ENCODE peak calls at places on chromosomes 16 and 17, in four cellular contexts. One of them, this sample, is unnamed.

GRCh38 chr17:73474370-73474988 is 162.7 kb upstream of the CDC42EP4 start:
- DNase-seq in cardiac muscle cell: peak
- DNase-seq in HCT116: peak
- DNase-seq in fibroblast of pulmonary artery: peak
- DNase-seq in this sample: peak

GRCh38 chr17:64008346-64008745 is 10.2 kb downstream of the PRR29 start:
- DNase-seq in fibroblast of pulmonary artery: no peak
- DNase-seq in HCT116: no peak
- DNase-seq in cardiac muscle cell: no peak
- DNase-seq in this sample: no peak

GRCh38 chr16:49748322-49748721 is 107.6 kb downstream of the ZNF423 start:
- DNase-seq in HCT116: peak
- DNase-seq in fibroblast of pulmonary artery: peak
- DNase-seq in cardiac muscle cell: peak
- DNase-seq in this sample: no peak

GRCh38 chr16:70800306-70800705 is 652 bp downstream of the VAC14 start:
- DNase-seq in HCT116: no peak
- DNase-seq in cardiac muscle cell: no peak
- DNase-seq in fibroblast of pulmonary artery: no peak
- DNase-seq in this sample: no peak

GRCh38 chr16:30368122-30368791 is 2.0 kb downstream of the TBC1D10B start:
- DNase-seq in HCT116: no peak
- DNase-seq in fibroblast of pulmonary artery: peak
- DNase-seq in cardiac muscle cell: peak
- DNase-seq in this sample: peak

GRCh38 chr17:9676084-9676483 is 30.8 kb downstream of the USP43 start:
- DNase-seq in cardiac muscle cell: peak
- DNase-seq in fibroblast of pulmonary artery: no peak
- DNase-seq in HCT116: no peak
- DNase-seq in this sample: peak

GRCh38 chr16:85514295-85514600 is 98.9 kb upstream of the GSE1 start:
- DNase-seq in fibroblast of pulmonary artery: no peak
- DNase-seq in cardiac muscle cell: no peak
- DNase-seq in HCT116: no peak
- DNase-seq in this sample: no peak

GRCh38 chr16:13873835-13874438 is 46.0 kb upstream of the ERCC4 start:
- DNase-seq in fibroblast of pulmonary artery: peak
- DNase-seq in cardiac muscle cell: peak
- DNase-seq in HCT116: peak
- DNase-seq in this sample: peak

GRCh38 chr17:63524051-63524450 is 893 bp downstream of the KCNH6 start:
- DNase-seq in cardiac muscle cell: no peak
- DNase-seq in fibroblast of pulmonary artery: no peak
- DNase-seq in HCT116: no peak
- DNase-seq in this sample: no peak

GRCh38 chr17:8133941-8134340 is 10.0 kb upstream of the HES7 start:
- DNase-seq in cardiac muscle cell: no peak
- DNase-seq in fibroblast of pulmonary artery: no peak
- DNase-seq in HCT116: no peak
- DNase-seq in this sample: no peak

GRCh38 chr16:57791903-57792461 is 10.3 kb downstream of the KIFC3 start:
- DNase-seq in cardiac muscle cell: no peak
- DNase-seq in HCT116: no peak
- DNase-seq in fibroblast of pulmonary artery: no peak
- DNase-seq in this sample: no peak

GRCh38 chr17:68318103-68318991 is 27.1 kb downstream of the ARSG start:
- DNase-seq in cardiac muscle cell: peak
- DNase-seq in fibroblast of pulmonary artery: peak
- DNase-seq in HCT116: peak
- DNase-seq in this sample: peak

GRCh38 chr17:79808763-79809529 is 12.1 kb upstream of the CBX8 start:
- DNase-seq in cardiac muscle cell: peak
- DNase-seq in fibroblast of pulmonary artery: peak
- DNase-seq in HCT116: peak
- DNase-seq in this sample: peak

GRCh38 chr17:79811888-79812205 is 15.0 kb upstream of the CBX8 start:
- DNase-seq in cardiac muscle cell: no peak
- DNase-seq in fibroblast of pulmonary artery: no peak
- DNase-seq in HCT116: no peak
- DNase-seq in this sample: no peak

GRCh38 chr17:79811036-79811887 is 14.4 kb upstream of the CBX8 start:
- DNase-seq in cardiac muscle cell: no peak
- DNase-seq in fibroblast of pulmonary artery: no peak
- DNase-seq in HCT116: peak
- DNase-seq in this sample: no peak

GRCh38 chr17:79809530-79810137 is 12.8 kb upstream of the CBX8 start:
- DNase-seq in fibroblast of pulmonary artery: no peak
- DNase-seq in HCT116: no peak
- DNase-seq in cardiac muscle cell: no peak
- DNase-seq in this sample: no peak

GRCh38 chr17:79810138-79811027 is 13.5 kb upstream of the CBX8 start:
- DNase-seq in cardiac muscle cell: peak
- DNase-seq in fibroblast of pulmonary artery: peak
- DNase-seq in HCT116: peak
- DNase-seq in this sample: peak
- TF ChIP-seq CTCF in cardiac muscle cell: no peak
- TF ChIP-seq CTCF in fibroblast of pulmonary artery: no peak
- TF ChIP-seq CTCF in HCT116: no peak
- TF ChIP-seq CTCF in this sample: no peak

GRCh38 chr17:30299000-30299399 is 7.3 kb upstream of the BLMH start:
- DNase-seq in HCT116: no peak
- DNase-seq in cardiac muscle cell: peak
- DNase-seq in fibroblast of pulmonary artery: peak
- DNase-seq in this sample: no peak
- TF ChIP-seq CTCF in HCT116: peak
- TF ChIP-seq CTCF in cardiac muscle cell: peak
- TF ChIP-seq CTCF in fibroblast of pulmonary artery: peak
- TF ChIP-seq CTCF in this sample: peak

DNA sequence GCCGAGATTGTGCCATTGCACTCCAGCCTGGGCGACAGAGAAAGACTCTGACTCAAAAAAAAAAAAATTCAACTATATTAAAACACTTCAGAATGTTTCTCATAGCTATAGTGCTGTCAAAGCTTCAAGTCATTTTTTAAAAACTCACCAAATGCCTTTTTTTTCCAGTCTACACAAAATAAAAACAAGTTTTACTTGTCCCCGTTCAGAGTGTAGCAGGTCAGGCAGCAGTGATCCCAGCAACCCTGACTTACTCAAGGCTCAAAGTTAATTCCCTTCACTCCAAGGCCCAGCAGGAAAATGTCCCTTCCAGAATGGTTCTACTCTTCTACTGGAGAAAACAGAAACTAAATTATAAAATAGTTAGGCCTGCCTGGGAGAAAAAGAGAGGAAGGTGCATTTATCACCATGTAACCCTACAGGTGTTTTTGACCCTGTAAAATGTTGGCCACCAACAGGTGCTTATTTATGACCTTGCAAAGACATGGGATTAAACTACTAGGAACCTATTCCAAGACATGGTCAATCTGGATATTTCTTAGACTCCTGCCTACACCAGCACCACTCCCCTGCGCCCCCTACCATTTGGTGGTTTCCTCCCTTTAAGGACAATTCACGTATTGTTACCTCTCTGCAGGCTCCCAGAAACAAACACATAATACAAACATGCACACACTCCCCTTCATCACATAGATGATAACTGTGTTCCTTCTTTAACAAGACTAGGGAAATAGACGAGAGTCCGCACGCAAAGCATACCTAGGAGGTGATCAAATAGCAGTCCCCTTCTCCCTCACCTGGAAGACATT is 5.4 kb downstream of the AMFR start:
- DNase-seq in fibroblast of pulmonary artery: no peak
- DNase-seq in cardiac muscle cell: no peak
- DNase-seq in HCT116: no peak
- DNase-seq in this sample: no peak
- TF ChIP-seq CTCF in fibroblast of pulmonary artery: no peak
- TF ChIP-seq CTCF in cardiac muscle cell: no peak
- TF ChIP-seq CTCF in HCT116: no peak
- TF ChIP-seq CTCF in this sample: no peak

GRCh38 chr16:8885674-8886592 is 3.8 kb downstream of the LITAFD start:
- DNase-seq in HCT116: no peak
- DNase-seq in cardiac muscle cell: peak
- DNase-seq in fibroblast of pulmonary artery: peak
- DNase-seq in this sample: peak
- TF ChIP-seq CTCF in HCT116: no peak
- TF ChIP-seq CTCF in cardiac muscle cell: peak
- TF ChIP-seq CTCF in fibroblast of pulmonary artery: no peak
- TF ChIP-seq CTCF in this sample: peak

GRCh38 chr17:59561042-59561441 is 4.4 kb upstream of the DHX40 start:
- DNase-seq in fibroblast of pulmonary artery: peak
- DNase-seq in cardiac muscle cell: peak
- DNase-seq in HCT116: peak
- DNase-seq in this sample: peak
- TF ChIP-seq CTCF in fibroblast of pulmonary artery: peak
- TF ChIP-seq CTCF in cardiac muscle cell: peak
- TF ChIP-seq CTCF in HCT116: peak
- TF ChIP-seq CTCF in this sample: peak

GRCh38 chr16:31455601-31456314 is 3.5 kb upstream of the ARMC5 start:
- DNase-seq in cardiac muscle cell: peak
- DNase-seq in fibroblast of pulmonary artery: no peak
- DNase-seq in HCT116: no peak
- DNase-seq in this sample: no peak

GRCh38 chr16:31452631-31453106 is 6.6 kb upstream of the ARMC5 start:
- DNase-seq in fibroblast of pulmonary artery: peak
- DNase-seq in cardiac muscle cell: peak
- DNase-seq in HCT116: no peak
- DNase-seq in this sample: peak

GRCh38 chr16:31453255-31454204 is 5.8 kb upstream of the ARMC5 start:
- DNase-seq in HCT116: no peak
- DNase-seq in cardiac muscle cell: peak
- DNase-seq in fibroblast of pulmonary artery: peak
- DNase-seq in this sample: peak

GRCh38 chr16:31451201-31451600 is 8.1 kb upstream of the ARMC5 start:
- DNase-seq in cardiac muscle cell: no peak
- DNase-seq in HCT116: no peak
- DNase-seq in fibroblast of pulmonary artery: no peak
- DNase-seq in this sample: no peak

GRCh38 chr16:31451681-31452351 is 7.5 kb upstream of the ARMC5 start:
- DNase-seq in HCT116: peak
- DNase-seq in fibroblast of pulmonary artery: peak
- DNase-seq in cardiac muscle cell: peak
- DNase-seq in this sample: peak
- TF ChIP-seq CTCF in HCT116: peak
- TF ChIP-seq CTCF in fibroblast of pulmonary artery: peak
- TF ChIP-seq CTCF in cardiac muscle cell: peak
- TF ChIP-seq CTCF in this sample: peak

DNA sequence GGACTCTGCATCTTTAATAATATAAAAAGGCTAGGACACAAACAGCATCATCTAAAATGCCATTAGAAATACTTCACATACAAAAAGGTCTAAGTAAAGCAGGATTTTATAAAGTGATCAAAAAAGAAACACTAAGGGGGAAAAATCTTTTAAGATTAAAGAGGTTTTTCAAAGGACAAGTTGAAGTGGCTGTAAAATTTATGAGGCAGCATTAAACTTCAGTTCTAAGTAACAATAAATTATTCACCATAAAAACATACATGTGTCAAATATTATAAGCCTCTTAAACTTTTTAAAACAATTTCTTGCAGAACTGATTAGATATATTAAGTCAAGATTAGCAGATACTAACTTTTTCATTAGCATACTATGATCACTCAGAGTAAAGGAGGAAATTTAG is 20.8 kb downstream of the CEP112 start:
- DNase-seq in HCT116: no peak
- DNase-seq in fibroblast of pulmonary artery: no peak
- DNase-seq in cardiac muscle cell: no peak
- DNase-seq in this sample: no peak
- TF ChIP-seq CTCF in HCT116: no peak
- TF ChIP-seq CTCF in fibroblast of pulmonary artery: no peak
- TF ChIP-seq CTCF in cardiac muscle cell: no peak
- TF ChIP-seq CTCF in this sample: no peak